ENCODE peak calls at places on chromosomes 7 and 10, in nine cellular contexts. R is tibial artery; E is neuronal stem cell; S is osteoblast; F is CD8-positive, alpha-beta memory T cell; Z is AG04450; I is Karpas-422; B is CD8-positive, alpha-beta T cell; T is right lobe of liver. N is an unnamed sample. For H3K27me3, the result is how much of the 10 kb centered on the place peaks cover.

GRCh38 chr10:10351451-10351850 is 666.2 kb upstream of the CELF2 start:
- DNase-seq in T (no peak), R (no peak), S (no peak), F (no peak), I (no peak), Z (no peak), E (no peak), B (no peak), N (no peak)

GRCh38 chr10:117653170-117653515 is 110.6 kb downstream of the EMX2 start:
- DNase-seq in R (no peak), E (no peak), S (peak), B (no peak), Z (peak), I (no peak), F (no peak), T (no peak), N (no peak)

GRCh38 chr10:129631011-129631410 is 164.0 kb downstream of the MGMT start:
- DNase-seq in E (no peak), R (no peak), I (no peak), Z (no peak), F (no peak), S (peak), T (no peak), B (no peak), N (no peak)

GRCh38 chr7:151394076-151395035 is 15.5 kb downstream of the WDR86 start:
- DNase-seq in T (no peak), I (no peak), E (no peak), F (no peak), R (no peak), S (peak), Z (no peak), B (no peak), N (no peak)

GRCh38 chr7:98366562-98366938 is 34.3 kb downstream of the BAIAP2L1 start:
- DNase-seq in B (no peak), F (no peak), R (no peak), Z (no peak), T (no peak), E (no peak), I (no peak), S (no peak), N (no peak)

GRCh38 chr7:18064242-18064838 is 36.7 kb upstream of the PRPS1L1 start:
- DNase-seq in E (peak), B (no peak), T (no peak), I (peak), S (no peak), F (no peak), Z (no peak), R (no peak), N (no peak)

GRCh38 chr10:115093776-115094361 is 704 bp downstream of the ATRNL1 start:
- DNase-seq in F (no peak), B (no peak), S (peak), T (peak), R (no peak), E (peak), Z (no peak), I (no peak), N (peak)

GRCh38 chr7:90846171-90846570 is 250.1 kb downstream of the CDK14 start:
- DNase-seq in R (no peak), Z (no peak), E (no peak), T (no peak), S (no peak), B (no peak), I (no peak), F (no peak), N (no peak)

GRCh38 chr7:151423226-151423625 is 13.4 kb upstream of the WDR86 start:
- DNase-seq in B (no peak), E (no peak), I (no peak), R (no peak), F (no peak), T (no peak), Z (no peak), S (no peak), N (no peak)

GRCh38 chr7:142646274-142646895 is 102.9 kb upstream of the PRSS1 start:
- DNase-seq in R (no peak), E (no peak), F (no peak), Z (no peak), T (no peak), B (no peak), S (no peak), I (no peak), N (no peak)

GRCh38 chr10:14486777-14487510 is 156.2 kb upstream of the FRMD4A start:
- DNase-seq in Z (peak), I (no peak), T (no peak), B (no peak), S (no peak), E (no peak), F (no peak), R (no peak), N (no peak)

GRCh38 chr10:24465899-24466615 is 257.1 kb downstream of the KIAA1217 start:
- DNase-seq in B (no peak), I (no peak), Z (peak), S (no peak), T (peak), E (no peak), R (no peak), F (no peak), N (no peak)

GRCh38 chr7:359226-359775 is 69.3 kb downstream of the FOXL3 start:
- DNase-seq in E (no peak), I (no peak), B (no peak), R (no peak), Z (no peak), S (no peak), F (no peak), T (no peak), N (peak)

GRCh38 chr10:30151581-30152389 is 92.4 kb upstream of the JCAD start:
- DNase-seq in S (peak), Z (peak), B (no peak), F (no peak), R (peak), E (no peak), T (no peak), I (no peak), N (no peak)

GRCh38 chr10:131746785-131747184 is 154.0 kb upstream of the PPP2R2D start:
- DNase-seq in S (peak), E (no peak), I (no peak), T (no peak), Z (no peak), B (no peak), F (no peak), R (no peak), N (no peak)

GRCh38 chr10:131745591-131745990 is 155.2 kb upstream of the PPP2R2D start:
- DNase-seq in T (no peak), Z (no peak), I (no peak), E (no peak), F (no peak), B (no peak), S (peak), R (no peak), N (no peak)

GRCh38 chr10:131747251-131747650 is 153.6 kb upstream of the PPP2R2D start:
- DNase-seq in T (no peak), Z (no peak), I (no peak), R (no peak), F (no peak), S (peak), E (no peak), B (no peak), N (no peak)

GRCh38 chr10:131747791-131748190 is 153.0 kb upstream of the PPP2R2D start:
- DNase-seq in F (no peak), B (no peak), Z (no peak), I (no peak), S (peak), R (no peak), E (no peak), T (no peak), N (no peak)

GRCh38 chr10:131746241-131746711 is 154.5 kb upstream of the PPP2R2D start:
- DNase-seq in I (no peak), R (no peak), T (no peak), B (no peak), Z (no peak), S (peak), E (no peak), F (no peak), N (no peak)
- H3K27me3 ChIP-seq in I (under half), R (half or more), T (under half), B (under half), Z (under half), S (under half), E (under half), F (under half), N (under half)

GRCh38 chr10:22712246-22712958 is 2.0 kb downstream of the PIP4K2A start:
- DNase-seq in Z (no peak), T (no peak), I (no peak), R (no peak), E (no peak), S (peak), F (no peak), B (no peak), N (no peak)

GRCh38 chr10:22712959-22713852 is 1.2 kb downstream of the PIP4K2A start:
- DNase-seq in E (peak), B (peak), T (peak), I (no peak), Z (no peak), F (peak), R (no peak), S (peak), N (peak)

GRCh38 chr10:22708772-22709171 is 5.6 kb downstream of the PIP4K2A start:
- DNase-seq in B (no peak), T (no peak), F (no peak), R (no peak), S (no peak), I (no peak), E (no peak), Z (no peak), N (no peak)

GRCh38 chr10:22711373-22711772 is 3.0 kb downstream of the PIP4K2A start:
- DNase-seq in T (no peak), R (no peak), F (no peak), I (no peak), S (no peak), B (no peak), Z (no peak), E (no peak), N (no peak)

GRCh38 chr10:22710139-22710745 is 4.1 kb downstream of the PIP4K2A start:
- DNase-seq in I (no peak), Z (no peak), E (no peak), T (no peak), R (no peak), B (no peak), S (no peak), F (no peak), N (no peak)
- H3K27me3 ChIP-seq in I (under half), Z (under half), E (under half), T (under half), R (under half), B (under half), S (under half), F (under half), N (under half)

GRCh38 chr7:129788993-129789392 is 163.8 kb downstream of the UBE2H start:
- DNase-seq in F (no peak), T (no peak), E (no peak), I (no peak), S (peak), Z (no peak), B (no peak), R (no peak), N (no peak)
- H3K27me3 ChIP-seq in F (under half), T (under half), E (under half), I (under half), S (under half), Z (under half), B (under half), R (half or more), N (under half)

GRCh38 chr7:27166475-27167169 is 1.3 kb upstream of the HOXA9 start:
- DNase-seq in F (no peak), R (no peak), T (no peak), S (peak), B (no peak), E (no peak), I (no peak), Z (no peak), N (peak)

GRCh38 chr7:27169658-27170493 is 4.2 kb downstream of the HOXA10 start:
- DNase-seq in T (no peak), R (no peak), I (no peak), Z (no peak), S (no peak), F (no peak), B (no peak), E (no peak), N (peak)

GRCh38 chr7:27167916-27168264 is 2.6 kb upstream of the HOXA9 start:
- DNase-seq in R (no peak), F (no peak), S (no peak), E (no peak), T (no peak), I (no peak), B (no peak), Z (no peak), N (no peak)

GRCh38 chr7:27167170-27167505 is 1.8 kb upstream of the HOXA9 start:
- DNase-seq in F (no peak), Z (no peak), I (no peak), B (no peak), E (no peak), T (no peak), R (no peak), S (peak), N (peak)

DNA sequence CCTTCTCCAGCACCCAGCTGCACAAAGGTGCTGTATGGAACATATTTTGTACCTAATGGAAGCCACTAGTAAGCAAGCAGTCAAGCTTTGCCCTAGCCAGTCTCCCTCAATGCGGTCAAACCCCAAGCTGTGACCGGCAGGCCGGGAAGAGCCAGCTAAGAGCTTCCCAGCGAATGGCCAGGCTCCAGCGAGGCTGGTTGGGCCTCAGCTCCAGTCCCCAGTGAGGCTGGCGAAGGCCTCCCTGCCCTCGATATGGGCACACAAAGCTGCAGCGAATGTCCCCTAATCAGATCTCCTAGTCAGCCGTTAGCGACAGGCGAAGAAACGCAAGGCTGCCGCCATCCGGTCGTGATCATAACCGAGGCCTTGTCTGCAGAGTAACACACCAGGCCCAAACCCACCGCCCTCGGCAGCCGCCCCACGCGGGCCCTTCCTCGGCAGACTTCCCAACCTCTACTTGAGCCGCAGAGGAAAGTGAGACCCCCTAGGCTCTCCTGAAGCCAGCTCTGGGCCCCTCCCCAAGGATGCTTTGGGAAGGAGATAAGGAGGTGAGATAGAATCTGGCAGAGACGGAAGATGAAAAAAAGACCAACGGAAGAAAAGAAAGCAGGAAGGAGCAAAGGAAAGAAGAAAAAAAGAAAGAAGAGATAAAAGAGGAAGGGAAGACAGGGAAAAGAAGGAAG is 3.1 kb upstream of the HOXA9 start:
- DNase-seq in E (no peak), R (no peak), S (peak), T (no peak), I (no peak), B (no peak), F (no peak), Z (no peak), N (peak)
- H3K27me3 ChIP-seq in E (half or more), R (under half), S (under half), T (half or more), I (under half), B (half or more), F (half or more), Z (half or more), N (half or more)

GRCh38 chr10:17793041-17793440 is 16.1 kb upstream of the MRC1 start:
- DNase-seq in S (no peak), T (no peak), F (no peak), E (no peak), Z (no peak), R (no peak), I (no peak), B (no peak), N (no peak)

GRCh38 chr10:17790631-17791030 is 18.5 kb upstream of the MRC1 start:
- DNase-seq in B (no peak), S (no peak), F (no peak), E (no peak), I (no peak), R (no peak), Z (no peak), T (no peak), N (no peak)

GRCh38 chr10:17795088-17795487 is 14.1 kb upstream of the MRC1 start:
- DNase-seq in F (no peak), E (no peak), Z (no peak), T (no peak), B (no peak), S (no peak), I (no peak), R (no peak), N (no peak)

GRCh38 chr10:17795807-17796596 is 13.1 kb upstream of the MRC1 start:
- DNase-seq in B (no peak), I (no peak), E (no peak), R (no peak), F (no peak), T (no peak), S (no peak), Z (no peak), N (no peak)

GRCh38 chr10:17793823-17794759 is 15.1 kb upstream of the MRC1 start:
- DNase-seq in R (no peak), T (no peak), F (no peak), S (no peak), Z (no peak), B (no peak), I (no peak), E (no peak), N (no peak)
- H3K27me3 ChIP-seq in R (under half), T (under half), F (under half), S (under half), Z (under half), B (under half), I (under half), E (under half), N (under half)

DNA sequence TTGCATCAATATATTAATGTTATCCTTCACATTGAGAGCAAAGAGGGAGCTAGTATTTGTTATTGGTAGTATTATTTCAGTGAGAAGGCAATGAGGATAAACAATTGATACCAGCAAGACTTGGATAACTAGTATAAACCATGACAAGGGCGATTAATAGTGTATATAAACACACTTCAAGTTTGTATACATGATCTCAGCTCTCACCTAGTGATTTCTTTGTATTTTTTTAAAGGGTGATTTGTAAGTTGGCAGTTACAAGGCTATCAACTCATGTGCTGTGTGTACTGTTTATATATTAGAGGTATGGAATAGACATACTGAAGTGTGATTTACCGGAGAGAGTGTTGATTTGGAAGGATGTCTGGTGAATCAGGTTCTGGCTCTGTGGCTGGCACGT is 88.0 kb downstream of the SNX10 start:
- DNase-seq in R (no peak), B (no peak), I (no peak), E (no peak), F (no peak), S (no peak), T (no peak), Z (no peak), N (no peak)
- H3K27me3 ChIP-seq in R (half or more), B (under half), I (under half), E (under half), F (under half), S (under half), T (under half), Z (under half), N (half or more)

N was measured in left lung.